ENCODE peak calls at places on chromosome 15, in five cellular contexts. V is ovary, N is astrocyte of the spinal cord, K is fibroblast of the aortic adventitia, A is cardiac fibroblast. J is an unnamed sample.

GRCh38 chr15:48617619-48618018 is 27.9 kb downstream of the FBN1 start:
- DNase-seq in V (peak), N (peak), K (peak), A (peak), J (peak)

GRCh38 chr15:48244923-48245322 is 38.8 kb downstream of the SLC12A1 start:
- DNase-seq in V (no peak), N (no peak), K (peak), A (peak), J (peak)

GRCh38 chr15:43974852-43975251 is 148.1 kb downstream of the WDR76 start:
- DNase-seq in V (no peak), N (no peak), K (no peak), A (no peak), J (no peak)

GRCh38 chr15:42490246-42490742 is 647 bp downstream of the ZNF106 start:
- DNase-seq in V (no peak), N (peak), K (peak), A (peak), J (peak)

GRCh38 chr15:89129123-89129815 is 41.0 kb downstream of the ABHD2 start:
- DNase-seq in V (peak), N (no peak), K (peak), A (peak), J (no peak)

GRCh38 chr15:95799286-95800187 is 531.0 kb upstream of the NR2F2 start:
- DNase-seq in V (no peak), N (peak), K (peak), A (peak), J (peak)

GRCh38 chr15:33559207-33559890 is 248.6 kb downstream of the RYR3 start:
- DNase-seq in V (no peak), N (no peak), K (no peak), A (no peak), J (no peak)

GRCh38 chr15:93983501-93983900 is 247.9 kb upstream of the MCTP2 start:
- DNase-seq in V (peak), N (no peak), K (no peak), A (no peak), J (no peak)

GRCh38 chr15:35256555-35256954 is 171.5 kb upstream of the NANOGP8 start:
- DNase-seq in V (no peak), N (no peak), K (no peak), A (no peak), J (no peak)

GRCh38 chr15:41568350-41569017 is 9.5 kb downstream of the TYRO3 start:
- DNase-seq in V (peak), N (no peak), K (no peak), A (peak), J (no peak)

GRCh38 chr15:58458076-58458475 is 26.3 kb downstream of the LIPC start:
- DNase-seq in V (no peak), N (no peak), K (no peak), A (peak), J (no peak)

GRCh38 chr15:63915888-63916731 is 82.4 kb upstream of the HERC1 start:
- DNase-seq in V (no peak), N (peak), K (peak), A (peak), J (peak)

GRCh38 chr15:55334371-55334770 is 15.3 kb downstream of the PIGB start:
- DNase-seq in V (no peak), N (no peak), K (no peak), A (no peak), J (no peak)

GRCh38 chr15:33084661-33085060 is 109.9 kb downstream of the FMN1 start:
- DNase-seq in V (no peak), N (no peak), K (no peak), A (no peak), J (no peak)

GRCh38 chr15:84582583-84583157 is 18.1 kb upstream of the ZSCAN2 start:
- DNase-seq in V (no peak), N (no peak), K (no peak), A (no peak), J (peak)

GRCh38 chr15:83106994-83107840 is at the start of gene TM6SF1:
- DNase-seq in V (no peak), N (no peak), K (no peak), A (no peak), J (no peak)

GRCh38 chr15:66702770-66703539 is 919 bp downstream of the SMAD6 start:
- DNase-seq in V (no peak), N (no peak), K (no peak), A (no peak), J (no peak)

GRCh38 chr15:90213123-90213817 is 12.1 kb downstream of the SEMA4B start:
- DNase-seq in V (no peak), N (no peak), K (no peak), A (no peak), J (no peak)

GRCh38 chr15:75723847-75724660 is 11.4 kb upstream of the CSPG4 start:
- DNase-seq in V (peak), N (peak), K (peak), A (peak), J (peak)

GRCh38 chr15:43132830-43133428 is 457 bp upstream of the TMEM62 start:
- DNase-seq in V (peak), N (no peak), K (no peak), A (no peak), J (no peak)

GRCh38 chr15:41482070-41482469 is 11.6 kb upstream of the ITPKA start:
- DNase-seq in V (no peak), N (no peak), K (no peak), A (no peak), J (no peak)

GRCh38 chr15:52866698-52867097 is 76.6 kb upstream of the ONECUT1 start:
- DNase-seq in V (no peak), N (no peak), K (no peak), A (no peak), J (no peak)

GRCh38 chr15:65791335-65792129 is 561 bp downstream of the DENND4A start:
- DNase-seq in V (peak), N (peak), K (peak), A (peak), J (no peak)

GRCh38 chr15:25058080-25058785 is 103.4 kb downstream of the SNRPN start:
- DNase-seq in V (no peak), N (no peak), K (no peak), A (no peak), J (no peak)

DNA sequence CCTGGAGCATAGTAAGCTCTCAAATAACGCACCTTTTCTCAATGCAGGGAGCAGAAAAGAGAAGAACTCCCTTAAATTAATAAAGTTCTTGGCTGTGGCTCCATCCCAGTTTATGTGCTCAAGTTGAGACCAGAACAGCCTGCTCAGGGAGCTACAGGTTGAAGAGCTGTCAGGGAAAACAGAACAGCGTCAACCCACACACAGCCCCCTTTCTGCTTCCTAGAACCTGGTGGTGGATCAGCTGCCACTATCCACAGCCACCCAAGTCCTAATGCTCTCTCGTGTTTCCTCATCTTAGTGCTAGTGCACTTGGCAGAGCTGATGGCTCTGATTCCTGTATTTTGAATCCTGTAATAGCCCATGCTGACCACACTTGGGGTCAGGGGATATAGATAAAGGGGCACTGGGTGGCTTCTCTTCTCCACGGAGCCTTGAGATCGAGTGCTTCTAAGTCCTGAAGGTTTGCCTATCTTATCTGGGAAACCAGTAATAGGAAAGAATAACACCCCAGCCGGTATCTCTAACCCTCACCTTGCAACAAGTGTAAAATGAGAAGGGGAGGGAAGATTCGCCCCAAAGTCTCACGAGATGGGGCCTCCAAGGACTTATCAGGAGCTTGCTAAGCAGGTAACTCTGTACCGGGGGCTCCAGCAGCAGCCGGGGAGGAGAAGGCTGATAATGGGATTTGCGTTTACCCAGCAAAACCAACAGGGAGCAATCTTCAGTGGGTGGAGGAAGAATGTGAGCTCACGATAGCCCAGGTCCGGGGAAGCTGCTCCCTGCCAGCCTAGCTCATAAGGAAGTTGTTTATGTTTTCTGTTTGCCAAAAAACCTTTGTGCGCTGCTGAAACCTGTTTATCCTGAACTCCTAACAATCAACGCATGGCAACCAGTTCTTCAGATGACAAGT is 136.2 kb upstream of the ICE2 start:
- DNase-seq in V (no peak), N (no peak), K (no peak), A (no peak), J (no peak)
- TF ChIP-seq CTCF in V (no peak), N (no peak), K (no peak), A (no peak), J (no peak)

GRCh38 chr15:40472171-40472727 is 1.5 kb downstream of the CHST14 start:
- DNase-seq in V (no peak), N (no peak), K (no peak), A (no peak), J (no peak)
- H3K4me3 ChIP-seq in V (peak), N (peak), K (peak), A (peak), J (peak)

GRCh38 chr15:62241135-62241770 is 76.2 kb upstream of the C2CD4B start:
- DNase-seq in V (no peak), N (no peak), K (no peak), A (no peak), J (no peak)
- TF ChIP-seq CTCF in V (no peak), N (peak), K (peak), A (peak), J (peak)

DNA sequence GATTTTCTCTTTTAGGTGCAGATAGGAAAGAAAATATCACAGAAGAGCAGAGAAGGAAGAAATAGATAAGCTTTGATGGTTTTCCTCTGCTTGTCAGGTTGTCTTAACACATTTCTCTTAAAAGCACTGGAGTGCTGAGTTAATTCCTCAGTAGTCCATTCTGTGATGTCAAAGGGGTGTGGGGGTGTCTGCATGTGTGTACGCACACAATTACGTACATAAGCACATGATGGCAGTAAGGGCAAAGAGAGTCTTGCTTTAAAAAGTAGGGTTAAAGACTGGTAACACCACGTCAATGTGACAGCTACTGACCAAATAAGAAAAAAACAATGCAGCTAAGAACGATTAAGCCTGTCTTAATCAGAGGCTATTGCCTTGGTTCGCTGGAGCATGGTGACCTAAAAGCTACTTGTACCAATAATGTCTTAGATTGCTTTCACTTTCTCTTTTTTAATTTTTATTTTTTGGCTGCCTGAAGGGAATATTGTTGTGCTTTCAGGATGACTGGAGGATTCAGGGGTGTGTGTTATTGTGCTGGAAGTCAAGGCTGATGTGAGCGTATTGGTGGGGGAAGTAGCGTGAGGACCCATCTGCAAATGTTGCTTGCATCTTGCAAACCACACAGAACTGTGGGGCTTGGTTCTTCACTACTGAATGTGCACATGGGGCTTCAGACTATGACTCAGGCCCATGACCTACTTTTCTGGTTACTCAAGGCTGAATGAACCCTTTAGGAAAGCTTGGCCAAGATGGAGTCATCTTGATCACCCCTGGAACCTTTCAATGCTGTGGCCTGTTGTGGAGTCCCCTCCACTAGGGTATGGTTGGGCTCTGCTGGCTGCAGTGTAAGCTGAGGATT is 417.8 kb upstream of the TPM1 start:
- DNase-seq in V (peak), N (peak), K (peak), A (peak), J (peak)
- H3K4me3 ChIP-seq in V (peak), N (no peak), K (peak), A (no peak), J (peak)

DNA sequence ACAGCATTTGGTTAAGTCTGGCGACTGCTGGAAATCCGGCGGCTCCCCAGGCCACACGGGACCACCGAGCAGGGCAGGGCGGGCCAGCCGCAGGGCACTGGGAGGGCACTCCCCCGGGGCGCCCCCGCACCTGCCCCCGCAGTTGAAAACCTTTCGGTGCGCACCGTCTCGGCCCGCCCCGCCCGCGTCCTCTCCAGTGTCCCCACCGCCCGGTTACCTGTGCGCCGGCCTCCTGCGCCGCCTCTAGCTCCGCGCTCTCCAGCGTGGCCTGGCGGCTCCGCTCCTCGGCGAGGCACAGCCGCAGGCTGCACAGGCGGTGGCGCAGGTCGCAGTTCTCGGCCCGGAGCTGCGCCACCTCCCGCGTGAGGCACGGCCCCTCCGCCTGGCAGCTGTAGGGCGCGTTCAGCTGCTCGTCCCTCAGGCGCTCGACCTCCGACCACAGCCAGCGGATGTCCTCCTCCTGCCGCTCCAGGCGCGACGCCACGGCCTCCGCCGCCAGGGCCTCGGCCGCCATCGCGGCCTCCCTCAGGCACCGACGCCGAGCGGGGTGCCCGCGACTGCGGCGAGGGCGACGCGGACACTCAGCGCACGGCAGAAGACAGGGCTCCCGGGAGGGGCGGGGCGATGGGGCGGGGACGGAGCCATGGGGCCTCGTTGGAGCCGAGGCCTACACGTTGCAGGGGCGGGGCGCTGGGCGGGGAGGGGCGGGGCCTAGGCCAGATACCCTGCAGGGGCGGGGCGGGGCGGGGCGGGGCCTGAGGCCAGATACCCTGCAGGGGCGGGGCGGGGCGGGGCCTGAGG is at the start of gene TARS3:
- DNase-seq in V (peak), N (peak), K (peak), A (peak), J (peak)
- TF ChIP-seq CTCF in V (no peak), N (no peak), K (no peak), A (peak), J (no peak)

DNA sequence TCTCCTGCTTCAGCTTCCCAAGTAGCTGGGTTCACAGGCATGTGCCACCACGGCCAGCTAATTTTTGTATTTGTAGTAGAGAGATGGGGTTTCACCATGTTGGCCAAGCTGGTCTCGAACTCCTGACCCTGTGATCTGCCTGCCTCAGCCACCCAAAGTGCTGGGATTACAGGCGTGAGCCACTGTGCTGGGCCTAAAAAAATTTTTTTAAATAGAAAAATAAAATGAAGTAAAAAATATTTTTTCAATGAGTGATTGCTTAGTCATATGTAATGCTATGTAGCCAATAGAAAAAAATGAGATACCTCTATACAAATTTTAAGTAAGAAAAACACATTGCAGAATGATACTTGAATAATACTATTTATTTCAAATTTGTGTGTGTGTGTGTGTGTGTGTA is 27.9 kb upstream of the SLC30A4 start:
- DNase-seq in V (no peak), N (peak), K (peak), A (no peak), J (peak)
- H3K4me3 ChIP-seq in V (no peak), N (no peak), K (no peak), A (no peak), J (no peak)